ENCODE peak calls at places on chromosomes 4 and X, in ten cellular contexts. G is COR-L47; B is activated CD8-positive, alpha-beta memory T cell treated with anti-CD3 and anti-CD28 coated beads, Interleukin-2, amount 50 U/mL, for 4 hours; Z is hypothalamus; C is EH; U is activated T-helper 1 cell treated with anti-CD3 and anti-CD28 coated beads, Interleukin-2, amount 50 U/mL, for 16 hours; F is skeletal muscle cell; J is stimulated activated CD8-positive, alpha-beta memory T cell treated with anti-CD3 and anti-CD28 coated beads, Interleukin-2, amount 100 ng/mL, for 48 hours; R is AG08396; Q is pons. X is an unnamed sample.

GRCh38 chr4:185534850-185535761 is at the start of gene PDLIM3:
- DNase-seq in F (no peak), Q (peak; percentile 33), C (peak; percentile 19), Z (no peak), J (no peak), U (no peak), R (peak; percentile 68), G (peak; percentile 24), B (no peak), X (no peak)

GRCh38 chr4:90027565-90027964 is 99.6 kb upstream of the CCSER1 start:
- DNase-seq in F (no peak), B (no peak), G (no peak), J (no peak), Q (no peak), C (no peak), Z (no peak), R (no peak), U (no peak), X (no peak)

GRCh38 chr4:46392421-46392820 is 2.5 kb upstream of the GABRA2 start:
- DNase-seq in U (no peak), G (no peak), Z (no peak), Q (no peak), B (no peak), F (no peak), J (no peak), R (no peak), C (no peak), X (no peak)

GRCh38 chr4:4912155-4912554 is 52.7 kb downstream of the MSX1 start:
- DNase-seq in B (no peak), U (no peak), R (no peak), C (no peak), J (no peak), Q (no peak), F (no peak), G (no peak), Z (no peak), X (no peak)

GRCh38 chr4:55127521-55127920 is 2.1 kb upstream of the KDR start:
- DNase-seq in Z (no peak), F (no peak), R (no peak), B (no peak), G (no peak), J (no peak), C (no peak), Q (no peak), U (no peak), X (no peak)

GRCh38 chr4:182307746-182308145 is 64.5 kb downstream of the TENM3 start:
- DNase-seq in Q (peak; percentile 4), R (no peak), C (peak; percentile 98), Z (no peak), J (no peak), F (peak; percentile 98), B (no peak), U (no peak), G (peak; percentile 3), X (no peak)

GRCh38 chrX:20270557-20270880 is 3.8 kb upstream of the RPS6KA3 start:
- DNase-seq in C (peak; percentile 37), G (no peak), J (no peak), Q (no peak), R (no peak), F (no peak), B (no peak), U (no peak), Z (no peak), X (no peak)

GRCh38 chrX:19911784-19912183 is 24.4 kb upstream of the SH3KBP1 start:
- DNase-seq in J (no peak), Q (no peak), U (no peak), C (no peak), B (no peak), R (no peak), Z (no peak), F (no peak), G (no peak), X (no peak)

GRCh38 chr4:76562851-76563803 is 128.1 kb downstream of the SHROOM3 start:
- DNase-seq in Q (no peak), F (no peak), U (no peak), R (no peak), Z (no peak), G (no peak), B (no peak), C (no peak), J (no peak), X (no peak)

GRCh38 chr4:79979785-79980437 is 93.1 kb downstream of the ANTXR2 start:
- DNase-seq in F (no peak), Z (no peak), J (no peak), R (no peak), Q (no peak), C (no peak), B (no peak), G (no peak), U (no peak), X (no peak)

GRCh38 chr4:183332447-183332846 is 10.2 kb upstream of the CLDN24 start:
- DNase-seq in J (no peak), C (no peak), F (no peak), G (no peak), U (no peak), R (no peak), Q (no peak), Z (no peak), B (no peak), X (no peak)

GRCh38 chr4:137408527-137409177 is 123.6 kb downstream of the PCDH18 start:
- DNase-seq in F (no peak), C (no peak), Q (no peak), J (no peak), B (no peak), R (no peak), U (no peak), Z (no peak), G (no peak), X (no peak)

GRCh38 chrX:107672955-107673378 is 44.7 kb downstream of the PRPS1 start:
- DNase-seq in J (peak; percentile 64), C (peak; percentile 53), R (no peak), Q (peak; percentile 34), U (peak; percentile 50), F (peak; percentile 85), B (peak; percentile 74), Z (no peak), G (peak; percentile 8), X (peak; percentile 62)

GRCh38 chr4:115851918-115852766 is 738.7 kb upstream of the NDST4 start:
- DNase-seq in U (no peak), B (no peak), C (no peak), F (no peak), R (peak; percentile 3), Z (no peak), J (no peak), Q (peak; percentile 56), G (peak; percentile 71), X (no peak)

GRCh38 chr4:41661447-41662076 is 87.0 kb downstream of the PHOX2B start:
- DNase-seq in R (peak; percentile 62), Z (no peak), U (no peak), J (peak; percentile 10), Q (peak; percentile 67), F (no peak), C (peak; percentile 71), B (peak; percentile 20), G (peak; percentile 27), X (no peak)

GRCh38 chr4:128782875-128783614 is 26.5 kb upstream of the JADE1 start:
- DNase-seq in G (no peak), B (no peak), C (peak; percentile 45), U (no peak), Z (no peak), F (no peak), Q (no peak), J (no peak), R (peak; percentile 50), X (no peak)

GRCh38 chrX:120358687-120359086 is 3.2 kb upstream of the ATP1B4 start:
- DNase-seq in F (no peak), C (peak; percentile 33), R (no peak), J (peak; percentile 21), Z (no peak), Q (peak; percentile 4), G (peak; percentile 27), B (peak; percentile 25), U (no peak), X (no peak)

GRCh38 chrX:119374736-119375135 is 24.4 kb upstream of the SLC25A43 start:
- DNase-seq in J (no peak), R (no peak), U (no peak), F (no peak), B (no peak), Z (no peak), G (no peak), Q (no peak), C (peak; percentile 90), X (no peak)

GRCh38 chr4:76738081-76738931 is 159.6 kb downstream of the SOWAHB start:
- DNase-seq in Z (no peak), C (peak; percentile 99), U (no peak), Q (no peak), G (no peak), J (peak; percentile 15), R (peak; percentile 89), F (peak; percentile 78), B (no peak), X (no peak)

GRCh38 chr4:151604238-151604637 is 156.6 kb downstream of the GATB start:
- DNase-seq in Z (no peak), C (peak; percentile 46), G (peak; percentile 20), F (peak; percentile 4), Q (no peak), U (no peak), B (no peak), R (peak; percentile 22), J (no peak), X (no peak)

GRCh38 chrX:154731881-154732280 is 19.0 kb downstream of the GAB3 start:
- DNase-seq in G (no peak), R (no peak), Z (no peak), J (no peak), F (no peak), C (no peak), B (no peak), Q (no peak), U (no peak), X (no peak)

GRCh38 chr4:158182736-158183135 is 9.9 kb upstream of the GASK1B start:
- DNase-seq in G (no peak), F (no peak), B (no peak), C (peak; percentile 19), J (no peak), U (no peak), Z (no peak), Q (no peak), R (no peak), X (no peak)

GRCh38 chrX:8887004-8887403 is 85.8 kb upstream of the FAM9A start:
- DNase-seq in R (no peak), B (no peak), U (no peak), J (no peak), G (no peak), F (no peak), Z (no peak), C (no peak), Q (no peak), X (no peak)

GRCh38 chrX:135411893-135412292 is 9.9 kb upstream of the SMIM10L2A start:
- DNase-seq in R (no peak), G (no peak), B (no peak), U (no peak), Q (no peak), Z (no peak), C (peak; percentile 33), F (no peak), J (no peak), X (no peak)

GRCh38 chr4:99536148-99536728 is 25.4 kb downstream of the C4orf17 start:
- DNase-seq in Z (no peak), G (no peak), R (no peak), F (peak; percentile 72), J (no peak), Q (no peak), B (no peak), C (no peak), U (no peak), X (no peak)

GRCh38 chrX:14616876-14617275 is 87.5 kb downstream of the GLRA2 start:
- DNase-seq in F (peak; percentile 56), G (no peak), B (no peak), Z (no peak), Q (no peak), J (no peak), U (no peak), C (peak; percentile 52), R (no peak), X (no peak)